ENCODE peak calls at places on chromosomes 13 and 19, in four cellular contexts. One of them, this sample, is unnamed.

GRCh38 chr13:88601949-88602348 is 930.8 kb downstream of the SLITRK5 start:
- DNase-seq in adrenal gland: no peak
- DNase-seq in spleen: no peak
- DNase-seq in heart left ventricle: no peak
- DNase-seq in this sample: no peak

GRCh38 chr19:56282809-56283208 is 10.3 kb downstream of the EDDM13 start:
- DNase-seq in heart left ventricle: no peak
- DNase-seq in spleen: no peak
- DNase-seq in adrenal gland: no peak
- DNase-seq in this sample: no peak

GRCh38 chr19:11693505-11694499 is 44.9 kb downstream of the ZNF823 start:
- DNase-seq in adrenal gland: no peak
- DNase-seq in heart left ventricle: no peak
- DNase-seq in spleen: no peak
- DNase-seq in this sample: peak; percentile 20

GRCh38 chr13:59425211-59425721 is 738.5 kb downstream of the DIAPH3 start:
- DNase-seq in heart left ventricle: no peak
- DNase-seq in spleen: no peak
- DNase-seq in adrenal gland: no peak
- DNase-seq in this sample: no peak

GRCh38 chr13:63691474-63691873 is 2275.8 kb upstream of the PCDH20 start:
- DNase-seq in heart left ventricle: no peak
- DNase-seq in spleen: no peak
- DNase-seq in adrenal gland: no peak
- DNase-seq in this sample: no peak

GRCh38 chr13:73278186-73278585 is 219.4 kb downstream of the KLF5 start:
- DNase-seq in adrenal gland: no peak
- DNase-seq in heart left ventricle: no peak
- DNase-seq in spleen: no peak
- DNase-seq in this sample: no peak

GRCh38 chr13:59119475-59119874 is 1044.3 kb downstream of the DIAPH3 start:
- DNase-seq in spleen: no peak
- DNase-seq in heart left ventricle: no peak
- DNase-seq in adrenal gland: no peak
- DNase-seq in this sample: no peak

GRCh38 chr13:108924154-108924940 is 294.9 kb downstream of the MYO16 start:
- DNase-seq in heart left ventricle: no peak
- DNase-seq in spleen: no peak
- DNase-seq in adrenal gland: no peak
- DNase-seq in this sample: no peak

GRCh38 chr13:67120872-67121531 is 109.1 kb downstream of the PCDH9 start:
- DNase-seq in heart left ventricle: no peak
- DNase-seq in spleen: no peak
- DNase-seq in adrenal gland: no peak
- DNase-seq in this sample: no peak

GRCh38 chr13:30727491-30728350 is 7.6 kb upstream of the ALOX5AP start:
- DNase-seq in adrenal gland: no peak
- DNase-seq in heart left ventricle: no peak
- DNase-seq in spleen: no peak
- DNase-seq in this sample: no peak

GRCh38 chr19:4246767-4247593 is at the start of gene YJU2:
- DNase-seq in heart left ventricle: peak; percentile 99
- DNase-seq in spleen: peak; percentile 98
- DNase-seq in adrenal gland: peak; percentile 100
- DNase-seq in this sample: peak; percentile 97
- TF ChIP-seq POLR2A in heart left ventricle: peak; percentile 46
- TF ChIP-seq POLR2A in spleen: no peak
- TF ChIP-seq POLR2A in adrenal gland: peak; percentile 64
- TF ChIP-seq POLR2A in this sample: no peak

GRCh38 chr19:17390665-17391370 is 3.2 kb downstream of the CCDC194 start:
- DNase-seq in adrenal gland: peak; percentile 94
- DNase-seq in heart left ventricle: peak; percentile 96
- DNase-seq in spleen: peak; percentile 96
- DNase-seq in this sample: peak; percentile 98
- TF ChIP-seq POLR2A in adrenal gland: no peak
- TF ChIP-seq POLR2A in heart left ventricle: peak; percentile 36
- TF ChIP-seq POLR2A in spleen: no peak
- TF ChIP-seq POLR2A in this sample: no peak

DNA sequence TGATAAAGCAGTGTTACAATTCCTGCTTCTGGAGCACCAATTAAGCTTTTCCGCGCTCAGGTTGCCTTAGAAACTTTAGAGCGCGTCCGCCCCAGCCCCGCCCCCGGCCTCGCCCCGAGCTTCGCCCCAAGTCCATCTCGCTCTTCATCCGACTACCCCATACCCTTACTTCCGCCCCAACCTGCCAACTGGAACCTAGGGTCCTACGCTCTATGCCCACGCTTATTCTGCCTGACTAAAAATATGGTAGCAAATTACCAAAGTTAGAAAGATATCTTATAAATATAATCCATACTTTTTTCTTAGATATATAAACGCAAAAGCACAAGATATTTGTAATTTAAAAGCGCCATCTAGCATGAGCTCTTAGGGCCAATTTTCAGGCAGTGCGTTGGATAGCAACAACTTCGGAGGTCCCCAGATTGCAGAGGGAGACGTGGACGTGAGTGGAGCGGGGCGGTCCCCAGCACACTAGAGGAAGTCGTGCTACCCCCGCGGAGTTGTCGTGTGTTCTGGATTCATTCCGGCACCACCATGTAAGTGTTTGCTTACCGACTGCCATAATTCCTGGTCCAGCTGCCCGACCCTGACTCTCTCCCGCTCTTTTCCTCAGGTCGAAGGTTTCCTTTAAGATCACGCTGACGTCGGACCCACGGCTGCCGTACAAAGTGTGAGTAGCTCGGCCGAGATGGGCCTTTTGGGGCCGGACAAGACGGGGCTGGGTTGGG is at the start of gene UFM1:
- DNase-seq in heart left ventricle: peak; percentile 94
- DNase-seq in adrenal gland: peak; percentile 91
- DNase-seq in spleen: peak; percentile 96
- DNase-seq in this sample: peak; percentile 32
- TF ChIP-seq POLR2A in heart left ventricle: peak; percentile 36
- TF ChIP-seq POLR2A in adrenal gland: peak; percentile 75
- TF ChIP-seq POLR2A in spleen: peak; percentile 49
- TF ChIP-seq POLR2A in this sample: peak; percentile 69

DNA sequence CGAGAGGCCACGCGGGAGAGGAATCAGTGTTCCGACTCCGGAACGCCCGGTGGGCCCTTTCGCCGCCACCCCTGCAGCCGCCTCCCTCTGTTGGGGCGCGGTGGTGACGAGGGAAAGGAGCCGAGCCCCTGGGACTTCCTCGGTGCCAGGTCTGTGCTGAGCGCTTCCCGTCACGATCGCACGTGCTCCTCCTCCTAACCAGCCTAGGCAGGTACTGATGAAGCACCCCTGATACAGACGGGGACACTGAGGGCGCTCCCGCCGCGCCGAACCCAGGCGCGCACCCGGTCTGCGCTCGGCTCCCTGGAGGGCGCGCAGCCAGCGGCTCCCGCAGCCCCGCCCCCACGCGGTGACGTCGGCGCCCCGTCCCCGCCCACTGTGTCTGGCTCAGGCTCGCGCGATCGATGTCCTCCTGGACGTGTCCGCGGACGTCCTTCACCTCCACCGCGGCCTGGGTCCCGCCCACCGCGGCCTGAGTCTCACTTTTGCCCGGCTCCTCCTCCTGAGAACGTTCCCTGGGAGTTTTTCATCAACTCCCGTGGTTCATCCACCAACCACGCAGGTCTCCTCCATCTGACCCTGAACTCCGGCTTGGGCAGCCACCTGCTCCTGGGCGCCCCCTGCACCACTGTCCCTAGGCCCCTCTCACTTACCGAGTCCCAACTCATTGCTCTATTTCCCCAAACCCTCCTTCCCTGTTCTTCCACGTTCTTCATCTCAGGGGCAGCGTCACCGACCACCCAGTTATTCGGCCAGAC is 2.6 kb upstream of the KLK15 start:
- DNase-seq in heart left ventricle: peak; percentile 84
- DNase-seq in adrenal gland: peak; percentile 93
- DNase-seq in spleen: peak; percentile 90
- DNase-seq in this sample: peak; percentile 98
- TF ChIP-seq POLR2A in heart left ventricle: peak; percentile 25
- TF ChIP-seq POLR2A in adrenal gland: peak; percentile 83
- TF ChIP-seq POLR2A in spleen: no peak
- TF ChIP-seq POLR2A in this sample: peak; percentile 90